ENCODE peak calls at places on chromosomes 13 and 19, in ten cellular contexts. K, I, Q, D, J, E, S, A, P and F are unnamed samples.

GRCh38 chr13:20270163-20270865 is 38.2 kb upstream of the GJB6 start:
- DNase-seq in S (peak; percentile 70), E (no peak), A (no peak), K (no peak), J (no peak), Q (no peak), I (peak; percentile 40), P (peak; percentile 69), D (no peak), F (no peak)

GRCh38 chr19:5057860-5058259 is 88.9 kb downstream of the KDM4B start:
- DNase-seq in Q (no peak), J (peak; percentile 18), S (no peak), P (peak; percentile 26), E (no peak), A (peak; percentile 38), D (no peak), K (no peak), I (no peak), F (no peak)

GRCh38 chr13:101415358-101416174 is 742 bp downstream of the NALCN start:
- DNase-seq in I (no peak), J (peak; percentile 34), E (no peak), S (no peak), Q (no peak), P (no peak), K (no peak), D (no peak), A (no peak), F (no peak)

GRCh38 chr13:113155982-113156655 is 2.3 kb upstream of the PROZ start:
- DNase-seq in K (no peak), S (peak; percentile 77), A (no peak), J (no peak), Q (no peak), D (no peak), E (no peak), P (no peak), I (no peak), F (peak; percentile 44)

GRCh38 chr13:92103673-92104296 is 705.4 kb downstream of the GPC5 start:
- DNase-seq in D (no peak), K (no peak), I (peak; percentile 13), J (no peak), E (no peak), A (no peak), Q (peak; percentile 9), P (no peak), S (no peak), F (no peak)

GRCh38 chr19:45492627-45493470 is 4.0 kb downstream of the RTN2 start:
- DNase-seq in K (peak; percentile 59), E (no peak), P (no peak), Q (peak; percentile 80), J (peak; percentile 81), A (peak; percentile 93), I (peak; percentile 58), D (no peak), S (no peak), F (no peak)

GRCh38 chr19:6668696-6669095 is 1.3 kb downstream of the TNFSF14 start:
- DNase-seq in S (no peak), Q (no peak), I (no peak), P (no peak), E (no peak), A (no peak), K (no peak), D (no peak), J (peak; percentile 52), F (no peak)

GRCh38 chr19:3098141-3098514 is 4.0 kb downstream of the GNA11 start:
- DNase-seq in I (no peak), Q (no peak), A (no peak), E (no peak), D (no peak), J (no peak), S (no peak), K (no peak), P (no peak), F (peak; percentile 78)

GRCh38 chr13:73902847-73903246 is 231.4 kb downstream of the KLF12 start:
- DNase-seq in Q (no peak), S (no peak), K (no peak), I (no peak), E (no peak), J (no peak), A (no peak), P (no peak), D (no peak), F (no peak)

GRCh38 chr13:52830946-52831345 is 17.5 kb downstream of the PCDH8 start:
- DNase-seq in I (no peak), J (no peak), S (no peak), A (no peak), P (peak; percentile 51), E (no peak), Q (peak; percentile 34), K (no peak), D (no peak), F (no peak)

GRCh38 chr19:38559428-38560401 is 58.0 kb downstream of the MAP4K1 start:
- DNase-seq in S (no peak), E (no peak), D (no peak), A (no peak), I (no peak), P (peak; percentile 99), K (no peak), J (peak; percentile 96), Q (no peak), F (no peak)

GRCh38 chr13:94657167-94657566 is 55.2 kb downstream of the SOX21 start:
- DNase-seq in I (no peak), E (no peak), S (no peak), D (no peak), K (no peak), A (no peak), P (peak; percentile 48), J (no peak), Q (peak; percentile 57), F (no peak)

GRCh38 chr13:99647593-99647980 is 146.3 kb downstream of the TM9SF2 start:
- DNase-seq in K (no peak), S (no peak), P (no peak), I (no peak), A (no peak), J (no peak), E (no peak), Q (no peak), D (no peak), F (no peak)

GRCh38 chr19:1264801-1265610 is 4.1 kb upstream of the CIRBP start:
- DNase-seq in J (peak; percentile 75), E (peak; percentile 66), P (peak; percentile 70), S (peak; percentile 96), D (no peak), K (peak; percentile 80), Q (peak; percentile 88), I (peak; percentile 92), A (peak; percentile 78), F (no peak)

GRCh38 chr19:2274185-2274711 is 7.7 kb downstream of the PEAK3 start:
- DNase-seq in K (no peak), J (no peak), D (no peak), I (no peak), Q (no peak), A (no peak), P (no peak), E (no peak), S (no peak), F (no peak)

GRCh38 chr13:91078093-91078679 is 269.3 kb upstream of the MIR17HG start:
- DNase-seq in Q (no peak), K (no peak), E (no peak), S (no peak), A (peak; percentile 25), I (peak; percentile 20), P (peak; percentile 12), D (no peak), J (no peak), F (no peak)

GRCh38 chr13:74930402-74931165 is 551.4 kb downstream of the TBC1D4 start:
- DNase-seq in A (no peak), K (no peak), J (no peak), E (no peak), D (peak; percentile 29), Q (peak; percentile 61), S (no peak), P (peak; percentile 87), I (no peak), F (no peak)

GRCh38 chr13:21079761-21080730 is 18.7 kb upstream of the LATS2 start:
- DNase-seq in Q (peak; percentile 93), K (peak; percentile 42), J (no peak), D (peak; percentile 95), P (peak; percentile 90), S (no peak), E (peak; percentile 31), I (no peak), A (no peak), F (peak; percentile 66)

GRCh38 chr19:40605201-40605971 is 4.2 kb downstream of the LTBP4 start:
- DNase-seq in P (peak; percentile 88), D (no peak), E (peak; percentile 78), I (peak; percentile 84), J (peak; percentile 90), A (peak; percentile 85), S (peak; percentile 95), Q (peak; percentile 31), K (peak; percentile 66), F (no peak)
- TF ChIP-seq CTCF in P (peak; percentile 48), D (peak; percentile 27), E (no peak), I (peak; percentile 41), J (peak; percentile 16), A (peak; percentile 71), S (no peak), Q (peak; percentile 23), K (peak; percentile 14), F (peak; percentile 35)

DNA sequence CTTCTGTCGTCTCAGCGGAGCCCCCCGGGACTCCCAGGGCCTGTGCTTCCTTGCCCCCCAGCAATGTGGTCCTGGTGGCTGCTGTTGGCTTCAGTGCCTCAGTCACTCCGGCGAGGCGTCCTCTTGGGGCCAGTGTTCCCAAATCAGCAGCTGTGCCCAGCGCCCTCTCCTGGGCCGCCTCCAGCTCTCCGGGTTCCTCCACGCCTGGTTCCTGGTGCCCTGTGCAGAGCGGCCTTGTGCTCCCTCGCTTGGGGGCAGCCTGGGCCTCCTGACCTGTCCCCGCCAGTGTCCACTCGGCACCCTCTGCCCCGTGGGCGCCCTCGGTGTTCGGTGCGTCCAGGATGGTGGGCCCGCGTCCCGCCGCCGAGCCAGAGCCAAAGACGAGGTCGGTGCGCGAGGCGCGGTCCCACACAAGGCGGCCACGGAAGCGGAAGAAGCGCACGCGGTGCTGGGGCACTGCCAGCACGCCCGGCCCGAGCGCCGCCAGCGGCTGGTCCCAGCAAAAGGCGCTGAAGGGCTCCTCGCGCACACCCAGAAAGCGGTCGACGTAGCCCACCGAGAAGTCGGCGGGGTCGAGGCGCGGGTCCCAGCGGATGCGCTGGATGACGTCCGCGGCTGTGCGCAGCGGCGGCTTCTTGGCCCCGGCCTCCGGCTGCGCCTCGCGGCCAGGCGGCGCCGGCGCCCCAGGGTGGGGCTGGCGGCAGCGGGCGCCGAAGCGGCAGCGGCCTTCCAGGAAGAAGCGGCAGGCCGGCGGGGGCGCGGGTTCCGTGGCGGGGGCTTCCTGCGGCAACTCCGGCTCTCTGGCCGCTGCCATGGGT is 656 bp downstream of the LENG9 start:
- DNase-seq in J (peak; percentile 82), P (peak; percentile 39), S (peak; percentile 96), I (peak; percentile 73), D (no peak), K (peak; percentile 52), E (peak; percentile 77), A (no peak), Q (peak; percentile 46), F (no peak)
- TF ChIP-seq CTCF in J (peak; percentile 14), P (peak; percentile 58), S (no peak), I (peak; percentile 18), D (peak; percentile 40), K (no peak), E (peak; percentile 33), A (no peak), Q (peak; percentile 0), F (peak; percentile 42)

GRCh38 chr13:67366533-67366932 is 136.4 kb upstream of the PCDH9 start:
- DNase-seq in D (no peak), P (peak; percentile 19), J (no peak), Q (peak; percentile 50), K (no peak), S (no peak), I (peak; percentile 22), E (no peak), A (no peak), F (no peak)
- TF ChIP-seq CTCF in D (no peak), P (no peak), J (no peak), Q (peak; percentile 31), K (no peak), S (no peak), I (no peak), E (no peak), A (no peak), F (peak; percentile 34)

GRCh38 chr13:111046590-111047141 is 68.4 kb upstream of the ARHGEF7 start:
- DNase-seq in D (no peak), Q (peak; percentile 58), J (peak; percentile 73), K (no peak), E (no peak), S (peak; percentile 85), A (peak; percentile 73), P (no peak), I (no peak), F (no peak)
- TF ChIP-seq CTCF in D (no peak), Q (peak; percentile 37), J (peak; percentile 40), K (peak; percentile 17), E (no peak), S (no peak), A (peak; percentile 17), P (peak; percentile 6), I (no peak), F (peak; percentile 37)